ENCODE peak calls at places on chromosomes 11 and 22, in ten cellular contexts. K, Z, F, V, H, X, W, M, I and C are unnamed samples.

GRCh38 chr11:87194985-87195820 is 157.5 kb downstream of the TMEM135 start:
- DNase-seq in Z (no peak), H (no peak), I (no peak), X (no peak), V (no peak), F (no peak), M (no peak), W (no peak), K (no peak), C (no peak)

GRCh38 chr11:125890447-125891100 is 3.1 kb downstream of the HYLS1 start:
- DNase-seq in K (no peak), I (no peak), M (no peak), V (no peak), Z (no peak), H (no peak), F (no peak), X (no peak), W (no peak), C (no peak)

GRCh38 chr11:103601230-103601846 is 435.1 kb upstream of the DDI1 start:
- DNase-seq in K (peak; percentile 80), X (no peak), V (peak; percentile 57), I (no peak), Z (no peak), W (peak; percentile 32), M (peak; percentile 17), H (peak; percentile 48), F (peak; percentile 58), C (peak; percentile 87)

GRCh38 chr11:46725338-46726205 is 6.6 kb downstream of the F2 start:
- DNase-seq in M (no peak), K (no peak), F (no peak), X (no peak), I (no peak), W (no peak), H (no peak), V (no peak), Z (no peak), C (no peak)

GRCh38 chr11:113730887-113731726 is 25.0 kb upstream of the TMPRSS5 start:
- DNase-seq in X (no peak), I (no peak), W (no peak), K (peak; percentile 76), M (no peak), Z (no peak), F (peak; percentile 67), H (peak; percentile 28), V (peak; percentile 26), C (peak; percentile 72)

GRCh38 chr22:19873138-19873959 is 18.7 kb upstream of the GNB1L start:
- DNase-seq in F (no peak), V (no peak), Z (no peak), X (no peak), K (no peak), I (no peak), H (no peak), W (no peak), M (no peak), C (no peak)

GRCh38 chr11:134592391-134592990 is 180.4 kb upstream of the B3GAT1 start:
- DNase-seq in I (no peak), F (peak; percentile 2), M (peak; percentile 13), Z (no peak), V (peak; percentile 16), X (peak; percentile 25), K (no peak), H (peak; percentile 36), W (no peak), C (peak; percentile 84)

GRCh38 chr11:94401773-94402265 is 600 bp upstream of the GPR83 start:
- DNase-seq in Z (no peak), H (no peak), F (no peak), W (no peak), I (no peak), K (no peak), M (no peak), V (no peak), X (no peak), C (no peak)

GRCh38 chr11:127003260-127003981 is 2.9 kb upstream of the KIRREL3 start:
- DNase-seq in M (no peak), W (no peak), V (no peak), H (peak; percentile 29), Z (no peak), K (peak; percentile 68), I (no peak), X (no peak), F (no peak), C (peak; percentile 87)